ENCODE peak calls at places on chromosomes 1 and 21, in six cellular contexts. G is adipocyte, V is pancreas, O is right atrium auricular region, D is suprapubic skin, P is kidney. Y is an unnamed sample. For H3K9me3 and H3K36me3, the result is how much of the 10 kb centered on the place peaks cover.

GRCh38 chr21:44454058-44454457 is 1.3 kb upstream of the LRRC3 start:
- DNase-seq in G (no peak), V (no peak), O (no peak), D (no peak), P (no peak), Y (no peak)

GRCh38 chr1:154327466-154328317 is 2.4 kb downstream of the ATP8B2 start:
- DNase-seq in G (no peak), V (no peak), O (no peak), D (no peak), P (no peak), Y (no peak)

GRCh38 chr1:84478876-84479868 is at the start of gene RPF1:
- DNase-seq in G (peak), V (peak), O (peak), D (peak), P (peak), Y (peak)

GRCh38 chr1:43552813-43553212 is 22.1 kb downstream of the PTPRF start:
- DNase-seq in G (no peak), V (peak), O (no peak), D (no peak), P (no peak), Y (no peak)

GRCh38 chr1:31571340-31572295 is 4.7 kb upstream of the TINAGL1 start:
- DNase-seq in G (no peak), V (no peak), O (peak), D (no peak), P (peak), Y (no peak)

GRCh38 chr1:94623560-94624148 is 82.1 kb upstream of the F3 start:
- DNase-seq in G (peak), V (no peak), O (no peak), D (no peak), P (no peak), Y (no peak)

GRCh38 chr1:46533179-46533864 is 18.1 kb downstream of the KNCN start:
- DNase-seq in G (peak), V (no peak), O (no peak), D (no peak), P (peak), Y (peak)

GRCh38 chr1:234924450-234925355 is 203.9 kb downstream of the TOMM20 start:
- DNase-seq in G (no peak), V (no peak), O (no peak), D (peak), P (no peak), Y (no peak)

GRCh38 chr1:237562247-237562823 is 328.4 kb downstream of the ZP4 start:
- DNase-seq in G (peak), V (no peak), O (no peak), D (no peak), P (no peak), Y (peak)

GRCh38 chr1:231415018-231415583 is 7.0 kb downstream of the EGLN1 start:
- DNase-seq in G (no peak), V (no peak), O (no peak), D (no peak), P (no peak), Y (no peak)

GRCh38 chr1:159173303-159173702 is 1.9 kb downstream of the CADM3 start:
- DNase-seq in G (no peak), V (no peak), O (no peak), D (no peak), P (no peak), Y (no peak)

GRCh38 chr1:24381256-24381655 is 32.3 kb downstream of the STPG1 start:
- DNase-seq in G (no peak), V (no peak), O (peak), D (peak), P (no peak), Y (peak)

GRCh38 chr1:109789771-109790170 is 26.0 kb upstream of the EPS8L3 start:
- DNase-seq in G (no peak), V (no peak), O (no peak), D (peak), P (peak), Y (no peak)

GRCh38 chr1:228483789-228484188 is 3.4 kb upstream of the RNF187 start:
- DNase-seq in G (no peak), V (no peak), O (no peak), D (no peak), P (no peak), Y (no peak)

GRCh38 chr21:32184485-32184884 is 94.4 kb downstream of the MIS18A start:
- DNase-seq in G (no peak), V (no peak), O (no peak), D (no peak), P (no peak), Y (no peak)

GRCh38 chr21:34970126-34970525 is 79.0 kb downstream of the RUNX1 start:
- DNase-seq in G (no peak), V (no peak), O (no peak), D (no peak), P (no peak), Y (no peak)

GRCh38 chr21:42151148-42152074 is 67.5 kb upstream of the ABCG1 start:
- DNase-seq in G (no peak), V (no peak), O (no peak), D (peak), P (peak), Y (no peak)

DNA sequence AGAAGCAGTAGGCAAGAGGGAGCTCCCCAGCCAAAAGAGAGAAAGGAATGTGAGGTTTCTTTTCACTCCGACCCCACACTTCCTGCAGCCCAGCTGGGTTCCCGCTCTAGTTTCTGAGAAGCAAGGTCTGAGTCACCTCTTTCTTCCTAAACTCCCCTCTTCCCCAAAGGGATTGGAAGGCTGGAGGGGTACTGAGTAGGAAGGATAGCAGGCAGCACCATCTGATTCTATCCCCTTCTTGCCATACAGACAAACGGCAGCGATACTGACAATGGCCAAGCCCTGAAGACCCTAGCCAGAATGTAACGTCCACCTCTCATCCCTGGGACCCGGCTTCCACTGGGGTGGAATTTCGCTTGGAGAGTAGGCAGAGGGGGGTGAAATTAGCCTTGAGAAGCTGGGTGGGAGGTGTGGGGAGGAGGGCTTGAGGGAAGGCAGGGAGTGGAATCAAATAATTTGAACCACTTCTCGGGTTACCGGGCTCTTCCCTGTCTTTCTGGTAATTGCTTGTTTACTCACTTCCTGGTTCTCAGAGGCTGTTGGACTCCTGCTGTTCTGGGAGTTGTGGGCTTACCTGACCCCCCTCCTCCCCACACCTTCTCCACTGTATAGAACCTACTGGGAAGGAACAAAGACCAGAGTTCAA is 13.2 kb downstream of the IER5 start:
- DNase-seq in G (peak), V (no peak), O (no peak), D (no peak), P (no peak), Y (peak)
- H3K4me3 ChIP-seq in G (no peak), V (no peak), O (no peak), D (no peak), P (no peak), Y (no peak)

GRCh38 chr1:248756151-248756550 is 592 bp upstream of the LYPD8 start:
- DNase-seq in G (no peak), V (no peak), O (no peak), D (no peak), P (no peak), Y (no peak)
- H3K9me3 ChIP-seq in G (under half), V (under half), O (under half), D (under half), P (under half), Y (under half)

DNA sequence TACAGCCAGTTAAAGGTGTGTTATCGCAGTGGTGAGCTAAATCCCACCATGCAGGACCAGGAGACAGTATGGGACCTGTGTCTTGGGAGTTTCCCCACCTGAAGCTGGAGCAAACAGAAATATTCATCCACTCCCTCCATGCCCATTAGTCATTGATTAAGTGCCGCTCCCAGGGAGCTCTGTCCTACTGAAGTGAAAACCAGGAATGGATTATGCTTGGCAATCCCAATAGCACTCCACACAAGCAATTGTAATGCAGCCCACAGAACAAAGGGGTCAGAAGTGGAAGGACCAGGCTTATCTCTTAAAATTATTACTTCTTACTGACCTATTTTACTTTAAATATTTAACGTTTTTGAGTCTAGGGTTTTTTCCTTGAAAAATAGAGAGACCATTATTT is 1005.4 kb downstream of the ADGRL2 start:
- DNase-seq in G (no peak), V (no peak), O (no peak), D (no peak), P (no peak), Y (no peak)
- H3K36me3 ChIP-seq in G (under half), V (under half), O (under half), D (under half), P (under half), Y (under half)

GRCh38 chr1:162631546-162632233 is 574 bp upstream of the DDR2 start:
- DNase-seq in G (peak), V (no peak), O (no peak), D (no peak), P (no peak), Y (peak)

GRCh38 chr1:162632234-162632666 is at the start of gene DDR2:
- DNase-seq in G (peak), V (peak), O (peak), D (peak), P (peak), Y (peak)

GRCh38 chr1:162635418-162635817 is 3.2 kb downstream of the DDR2 start:
- DNase-seq in G (peak), V (no peak), O (no peak), D (no peak), P (no peak), Y (no peak)

GRCh38 chr1:162632743-162633326 is 571 bp downstream of the DDR2 start:
- DNase-seq in G (peak), V (no peak), O (no peak), D (no peak), P (no peak), Y (no peak)

GRCh38 chr1:162633327-162633762 is 1.1 kb downstream of the DDR2 start:
- DNase-seq in G (peak), V (no peak), O (no peak), D (no peak), P (no peak), Y (peak)
- H3K4me3 ChIP-seq in G (peak), V (no peak), O (peak), D (peak), P (peak), Y (peak)

Y was measured in MG63.